ENCODE peak calls at places on chromosomes 7 and 10, in four cellular contexts. E is LoVo, A is mesendoderm, O is activated T-helper 1 cell treated with Interleukin-2 at 50 U/mL for 16 hours. H is an unnamed sample.

GRCh38 chr7:127738859-127739258 is 86.9 kb downstream of the SND1 start:
- DNase-seq in O (no peak), A (no peak), E (no peak), H (no peak)

GRCh38 chr7:2863461-2864066 is 19.5 kb upstream of the GNA12 start:
- DNase-seq in O (peak; percentile 55), E (peak; percentile 79), A (peak; percentile 94), H (no peak)

GRCh38 chr10:27620425-27621397 is 116.6 kb downstream of the RAB18 start:
- DNase-seq in A (no peak), O (no peak), E (no peak), H (no peak)

GRCh38 chr10:72084094-72084459 is 4.3 kb downstream of the SPOCK2 start:
- DNase-seq in A (no peak), O (peak; percentile 31), E (no peak), H (no peak)

GRCh38 chr7:6476596-6477374 is 29.0 kb upstream of the DAGLB start:
- DNase-seq in E (no peak), A (no peak), O (no peak), H (no peak)

GRCh38 chr7:63931985-63932577 is 66.6 kb upstream of the ZNF722 start:
- DNase-seq in O (no peak), E (no peak), A (no peak), H (no peak)

GRCh38 chr7:122137291-122138077 is 6.6 kb downstream of the AASS start:
- DNase-seq in E (peak; percentile 34), A (peak; percentile 27), O (no peak), H (no peak)

GRCh38 chr10:110407301-110408170 is 90.2 kb upstream of the DUSP5 start:
- DNase-seq in E (no peak), A (peak; percentile 60), O (no peak), H (no peak)

GRCh38 chr7:34277016-34277800 is 371.9 kb downstream of the BMPER start:
- DNase-seq in E (no peak), A (peak; percentile 83), O (no peak), H (peak; percentile 19)

GRCh38 chr10:7409045-7409731 is 1.6 kb downstream of the SFMBT2 start:
- DNase-seq in A (peak; percentile 45), O (peak; percentile 11), E (no peak), H (peak; percentile 41)

GRCh38 chr10:132630666-132631347 is 93.2 kb downstream of the INPP5A start:
- DNase-seq in A (no peak), O (no peak), E (no peak), H (no peak)

GRCh38 chr10:119131512-119132240 is 27.8 kb downstream of the DENND10 start:
- DNase-seq in A (no peak), O (no peak), E (peak; percentile 54), H (no peak)

GRCh38 chr10:29160110-29160669 is 128.7 kb upstream of the LYZL1 start:
- DNase-seq in A (peak; percentile 91), O (no peak), E (peak; percentile 85), H (no peak)

GRCh38 chr10:62626817-62627216 is 177.7 kb upstream of the ADO start:
- DNase-seq in E (no peak), O (no peak), A (peak; percentile 27), H (no peak)

GRCh38 chr10:22365233-22365632 is 19.9 kb downstream of the SPAG6 start:
- DNase-seq in E (no peak), O (no peak), A (no peak), H (no peak)

GRCh38 chr7:106504620-106505019 is 156.3 kb downstream of the CCDC71L start:
- DNase-seq in E (no peak), O (no peak), A (no peak), H (no peak)

GRCh38 chr7:65216469-65216868 is 157.2 kb upstream of the ZNF92 start:
- DNase-seq in O (peak; percentile 39), A (peak; percentile 74), E (peak; percentile 90), H (peak; percentile 76)

GRCh38 chr7:5354460-5355279 is 69.0 kb downstream of the TNRC18 start:
- DNase-seq in E (no peak), A (peak; percentile 76), O (no peak), H (no peak)

GRCh38 chr10:4532976-4533375 is 293.0 kb upstream of the AKR1E2 start:
- DNase-seq in O (no peak), A (no peak), E (no peak), H (no peak)

GRCh38 chr7:82527831-82528230 is 84.3 kb upstream of the CACNA2D1 start:
- DNase-seq in A (no peak), O (no peak), E (no peak), H (no peak)

GRCh38 chr10:74208081-74208480 is 57.1 kb downstream of the ADK start:
- DNase-seq in E (no peak), A (no peak), O (no peak), H (peak; percentile 50)

GRCh38 chr10:3042589-3042988 is 24.8 kb upstream of the PFKP start:
- DNase-seq in A (no peak), E (no peak), O (no peak), H (no peak)

GRCh38 chr7:129122086-129122750 is 22.3 kb upstream of the TSPAN33 start:
- DNase-seq in O (no peak), A (no peak), E (no peak), H (no peak)

GRCh38 chr7:51009716-51010496 is 227.2 kb upstream of the GRB10 start:
- DNase-seq in E (peak; percentile 48), A (peak; percentile 44), O (no peak), H (no peak)